ENCODE peak calls at places on chromosomes 7 and 10, in nine cellular contexts. B is upper lobe of right lung, N is esophagus squamous epithelium, U is adrenal gland, E is cardiac fibroblast, C is foreskin fibroblast, Q is dorsolateral prefrontal cortex, R is NB4, L is prostate gland. A is an unnamed sample.

GRCh38 chr7:55128693-55129394 is 110.0 kb downstream of the EGFR start:
- DNase-seq in B (no peak), N (no peak), U (no peak), E (peak; percentile 76), C (no peak), Q (no peak), R (no peak), L (no peak), A (peak; percentile 75)

GRCh38 chr7:115676080-115676479 is 354.5 kb downstream of the TFEC start:
- DNase-seq in B (no peak), N (no peak), U (no peak), E (peak; percentile 15), C (peak; percentile 26), Q (peak; percentile 16), R (peak; percentile 20), L (peak; percentile 27), A (no peak)

GRCh38 chr10:17216217-17216900 is 11.7 kb upstream of the VIM start:
- DNase-seq in B (no peak), N (no peak), U (no peak), E (peak; percentile 99), C (peak; percentile 95), Q (no peak), R (peak; percentile 92), L (no peak), A (no peak)

GRCh38 chr7:151782598-151783448 is 94.1 kb downstream of the PRKAG2 start:
- DNase-seq in B (peak; percentile 88), N (peak; percentile 24), U (peak; percentile 82), E (peak; percentile 52), C (peak; percentile 24), Q (peak; percentile 46), R (peak; percentile 87), L (peak; percentile 52), A (peak; percentile 63)

GRCh38 chr10:87053121-87053520 is 33.0 kb downstream of the FAM25A start:
- DNase-seq in B (no peak), N (no peak), U (no peak), E (no peak), C (no peak), Q (peak; percentile 83), R (no peak), L (peak; percentile 78), A (no peak)

GRCh38 chr7:111199643-111200042 is 108.7 kb downstream of the LRRN3 start:
- DNase-seq in B (no peak), N (no peak), U (no peak), E (no peak), C (peak; percentile 2), Q (no peak), R (no peak), L (no peak), A (no peak)

GRCh38 chr10:117004627-117005453 is at the start of gene SHTN1:
- DNase-seq in B (peak; percentile 94), N (no peak), U (peak; percentile 84), E (peak; percentile 38), C (peak; percentile 20), Q (peak; percentile 74), R (peak; percentile 7), L (peak; percentile 87), A (peak; percentile 53)

GRCh38 chr7:149474309-149475120 is 13.7 kb upstream of the ZNF777 start:
- DNase-seq in B (no peak), N (no peak), U (no peak), E (no peak), C (no peak), Q (no peak), R (no peak), L (no peak), A (peak; percentile 61)

GRCh38 chr10:28269842-28270456 is 32.9 kb downstream of the MPP7 start:
- DNase-seq in B (no peak), N (no peak), U (no peak), E (no peak), C (no peak), Q (no peak), R (no peak), L (no peak), A (no peak)

GRCh38 chr10:28276384-28276783 is 26.5 kb downstream of the MPP7 start:
- DNase-seq in B (no peak), N (no peak), U (no peak), E (no peak), C (no peak), Q (no peak), R (no peak), L (no peak), A (no peak)

GRCh38 chr10:28278842-28279241 is 24.0 kb downstream of the MPP7 start:
- DNase-seq in B (no peak), N (no peak), U (no peak), E (no peak), C (no peak), Q (no peak), R (no peak), L (no peak), A (no peak)

GRCh38 chr10:28273343-28273742 is 29.5 kb downstream of the MPP7 start:
- DNase-seq in B (no peak), N (no peak), U (no peak), E (no peak), C (no peak), Q (no peak), R (no peak), L (no peak), A (no peak)

DNA sequence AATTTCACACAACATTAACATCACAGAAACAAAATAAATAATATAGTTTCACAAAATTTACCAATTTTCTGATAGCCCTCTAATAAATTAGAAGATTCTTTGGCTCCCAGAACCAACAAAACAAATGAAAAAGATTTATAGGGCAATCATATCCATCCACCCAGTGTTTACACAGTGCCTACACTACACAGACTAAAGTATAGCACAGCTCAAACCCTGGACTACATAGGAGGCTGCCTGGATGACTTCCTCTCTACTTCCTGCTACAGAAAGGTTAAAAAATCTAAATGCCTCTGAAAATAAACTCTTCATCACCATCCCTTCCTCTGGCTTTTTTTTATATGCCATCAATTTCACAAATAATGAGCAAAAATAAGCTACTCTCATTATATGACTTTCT is 28.4 kb downstream of the MPP7 start:
- DNase-seq in B (no peak), N (no peak), U (no peak), E (no peak), C (no peak), Q (no peak), R (no peak), L (no peak), A (no peak)
- H3K4me3 ChIP-seq in B (no peak overlapping the region), N (no peak overlapping the region), U (no peak overlapping the region), E (no peak overlapping the region), C (no peak overlapping the region), Q (no peak overlapping the region), R (no peak overlapping the region), L (no peak overlapping the region), A (no peak overlapping the region)

DNA sequence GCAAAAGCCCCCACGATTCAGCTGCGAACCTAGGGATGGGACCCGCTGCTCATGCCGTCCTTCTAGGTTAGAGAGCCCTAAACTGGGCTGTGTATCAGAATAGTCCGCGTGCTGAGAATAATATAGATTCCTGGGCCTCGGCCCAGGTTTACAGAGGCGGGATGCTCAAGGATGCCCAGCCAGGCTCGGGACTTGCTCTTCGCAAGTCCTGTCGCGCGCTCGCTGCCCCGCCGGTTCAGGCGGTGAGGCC is 266 bp upstream of the STMP1 start:
- DNase-seq in B (no peak), N (no peak), U (no peak), E (no peak), C (no peak), Q (no peak), R (no peak), L (no peak), A (no peak)
- H3K4me3 ChIP-seq in B (peak overlapping the region; percentile 100), N (peak overlapping the region; percentile 88), U (peak overlapping the region; percentile 96), E (peak overlapping the region; percentile 28), C (peak overlapping the region; percentile 90), Q (peak overlapping the region; percentile 100), R (peak overlapping the region; percentile 65), L (peak overlapping the region; percentile 68), A (peak overlapping the region; percentile 91)

GRCh38 chr7:73815436-73815835 is 15.4 kb upstream of the CLDN4 start:
- DNase-seq in B (peak; percentile 54), N (no peak), U (peak; percentile 34), E (no peak), C (no peak), Q (no peak), R (no peak), L (no peak), A (no peak)

GRCh38 chr7:73820013-73820412 is 10.8 kb upstream of the CLDN4 start:
- DNase-seq in B (no peak), N (no peak), U (no peak), E (no peak), C (no peak), Q (no peak), R (no peak), L (no peak), A (no peak)

GRCh38 chr7:73812996-73813395 is 17.8 kb upstream of the CLDN4 start:
- DNase-seq in B (no peak), N (no peak), U (no peak), E (no peak), C (no peak), Q (no peak), R (no peak), L (no peak), A (no peak)

GRCh38 chr7:73811760-73812168 is 19.0 kb upstream of the CLDN4 start:
- DNase-seq in B (peak; percentile 91), N (no peak), U (peak; percentile 79), E (peak; percentile 70), C (no peak), Q (no peak), R (peak; percentile 71), L (peak; percentile 63), A (peak; percentile 54)

DNA sequence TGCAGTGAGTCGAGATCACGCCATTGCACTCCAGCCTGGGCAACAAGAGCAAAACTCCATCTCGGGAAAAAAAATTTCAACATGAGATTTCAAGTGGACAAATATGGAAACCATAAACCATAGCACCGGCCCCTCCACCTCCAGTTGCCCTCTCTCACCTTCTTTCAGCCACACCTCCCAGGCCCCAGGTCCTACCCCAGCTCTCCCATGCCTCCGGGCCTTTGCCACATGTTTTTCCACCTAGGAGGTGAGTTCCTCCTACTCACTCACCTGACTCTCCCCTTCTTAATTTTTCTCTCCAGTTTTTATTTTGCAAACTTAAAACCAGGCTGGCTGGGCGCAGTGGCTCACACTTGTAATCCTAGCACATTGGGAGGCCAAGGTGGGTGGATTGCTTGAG is 13.7 kb upstream of the CLDN4 start:
- DNase-seq in B (no peak), N (no peak), U (no peak), E (no peak), C (no peak), Q (no peak), R (no peak), L (no peak), A (no peak)
- H3K4me3 ChIP-seq in B (no peak overlapping the region), N (no peak overlapping the region), U (no peak overlapping the region), E (no peak overlapping the region), C (no peak overlapping the region), Q (no peak overlapping the region), R (no peak overlapping the region), L (no peak overlapping the region), A (no peak overlapping the region)

DNA sequence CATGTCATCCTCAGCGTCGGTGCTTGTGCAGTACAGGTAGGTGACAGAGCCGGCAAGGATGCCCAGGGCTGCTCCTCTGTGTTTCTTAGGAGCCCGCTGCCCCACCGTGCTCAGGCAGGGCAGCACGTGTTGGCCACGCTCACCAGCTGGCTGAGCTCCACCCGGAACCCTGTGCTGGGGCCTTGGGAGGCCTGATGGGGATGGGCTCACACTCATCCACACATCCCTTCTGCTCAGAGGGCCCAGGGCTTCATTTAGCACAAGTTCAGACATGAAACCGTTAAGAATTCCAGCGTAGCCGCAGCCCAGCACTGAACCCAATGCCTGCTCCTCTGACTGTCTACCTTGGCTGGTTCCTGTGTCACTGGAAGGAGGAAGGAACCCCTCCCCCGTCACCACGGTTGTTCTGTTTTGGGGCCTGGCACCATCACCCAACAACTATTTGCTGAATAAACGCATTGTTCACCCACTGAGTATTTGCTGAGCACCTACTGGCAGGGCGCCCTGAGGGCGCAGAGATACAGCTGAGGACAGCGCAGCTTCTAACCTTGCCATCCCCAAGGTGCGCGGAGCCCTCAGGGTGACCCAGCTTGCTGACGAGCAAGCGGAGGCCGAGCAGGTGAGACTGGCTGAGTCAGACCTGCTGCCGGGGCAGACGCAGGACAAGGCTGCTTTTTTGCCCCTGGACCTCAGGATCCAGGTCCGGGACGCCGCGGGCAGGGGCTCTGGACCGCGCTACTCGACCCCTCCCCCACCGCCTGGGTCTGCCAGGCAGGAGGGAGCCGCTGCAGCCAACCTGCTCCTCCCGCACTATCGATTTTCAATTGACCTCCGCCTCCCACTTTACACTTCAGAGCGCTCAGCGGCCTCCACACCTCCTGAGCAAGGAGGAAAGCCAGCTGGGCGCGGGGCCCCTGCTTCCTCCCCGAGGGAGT is 50.6 kb upstream of the RET start:
- DNase-seq in B (peak; percentile 63), N (no peak), U (no peak), E (no peak), C (no peak), Q (no peak), R (no peak), L (peak; percentile 56), A (no peak)
- H3K4me3 ChIP-seq in B (no peak overlapping the region), N (no peak overlapping the region), U (no peak overlapping the region), E (no peak overlapping the region), C (no peak overlapping the region), Q (no peak overlapping the region), R (no peak overlapping the region), L (no peak overlapping the region), A (no peak overlapping the region)

A was measured in heart left ventricle.